ENCODE peak calls at places on chromosomes 11 and 22, in seven cellular contexts. X is K562, V is GM12878, P is SK-N-SH, R is HepG2, Y is endothelial cell of umbilical vein, M is H1. E is an unnamed sample.
A peak's percentile ranks its signal among the peaks of the same experiment; 100 is the strongest.

GRCh38 chr22:43996170-43996980 is 27.7 kb upstream of the PARVB start:
- DNase-seq in X (no peak), P (no peak), R (no peak), M (no peak), Y (peak; percentile 39), V (peak; percentile 30), E (no peak)

GRCh38 chr11:5726351-5726750 is 9.9 kb upstream of the OR56B1 start:
- DNase-seq in Y (no peak), P (no peak), X (no peak), R (no peak), M (no peak), V (no peak), E (no peak)

GRCh38 chr11:122659676-122660571 is 4.4 kb downstream of the UBASH3B start:
- DNase-seq in P (no peak), R (no peak), X (no peak), V (no peak), Y (no peak), M (no peak), E (no peak)

GRCh38 chr11:85589373-85589772 is 37.8 kb downstream of the DLG2 start:
- DNase-seq in Y (no peak), R (no peak), M (no peak), P (no peak), X (no peak), V (no peak), E (no peak)

GRCh38 chr11:61828629-61829407 is 718 bp downstream of the FADS2 start:
- DNase-seq in P (peak; percentile 82), Y (peak; percentile 59), M (peak; percentile 73), V (no peak), X (no peak), R (no peak), E (no peak)

GRCh38 chr22:38843716-38844660 is at the start of gene NPTXR:
- DNase-seq in Y (peak; percentile 16), X (peak; percentile 83), M (peak; percentile 71), V (no peak), R (peak; percentile 30), P (peak; percentile 90), E (no peak)

GRCh38 chr11:70141490-70142014 is 61.5 kb upstream of the FADD start:
- DNase-seq in Y (no peak), R (no peak), V (no peak), X (no peak), M (no peak), P (no peak), E (no peak)

GRCh38 chr22:38240734-38241252 is 32.0 kb downstream of the TMEM184B start:
- DNase-seq in P (no peak), R (no peak), Y (peak; percentile 94), M (peak; percentile 72), X (peak; percentile 22), V (no peak), E (peak; percentile 69)

GRCh38 chr11:76793834-76794291 is 10.7 kb downstream of the TSKU start:
- DNase-seq in Y (no peak), M (peak; percentile 41), P (no peak), R (no peak), V (no peak), X (no peak), E (no peak)

GRCh38 chr11:7559404-7560283 is 45.8 kb downstream of the PPFIBP2 start:
- DNase-seq in V (peak; percentile 30), X (no peak), M (no peak), Y (no peak), P (no peak), R (no peak), E (no peak)

GRCh38 chr11:32259641-32260081 is 168.8 kb downstream of the RCN1 start:
- DNase-seq in M (no peak), Y (no peak), R (no peak), V (peak; percentile 62), X (no peak), P (no peak), E (no peak)

GRCh38 chr22:42991010-42991651 is 23.8 kb downstream of the PACSIN2 start:
- DNase-seq in P (no peak), V (no peak), Y (no peak), R (no peak), M (no peak), X (no peak), E (no peak)

GRCh38 chr11:121246021-121246768 is 46.4 kb upstream of the SC5D start:
- DNase-seq in M (no peak), P (no peak), V (no peak), X (peak; percentile 26), Y (no peak), R (no peak), E (no peak)

GRCh38 chr11:66467034-66467659 is 442 bp downstream of the PELI3 start:
- DNase-seq in R (no peak), X (no peak), M (no peak), P (no peak), Y (peak; percentile 19), V (no peak), E (no peak)

GRCh38 chr11:2173150-2173693 is 1.6 kb upstream of the TH start:
- DNase-seq in M (peak; percentile 79), P (no peak), V (no peak), Y (no peak), R (no peak), X (no peak), E (no peak)

GRCh38 chr11:129382583-129382982 is 6.9 kb downstream of the BARX2 start:
- DNase-seq in M (no peak), V (no peak), X (no peak), R (no peak), Y (no peak), P (no peak), E (no peak)

GRCh38 chr11:134032501-134033091 is 36.3 kb upstream of the JAM3 start:
- DNase-seq in V (no peak), X (no peak), M (no peak), Y (no peak), P (no peak), R (no peak), E (no peak)

GRCh38 chr22:41508770-41509170 is 35.5 kb downstream of the POLR3H start:
- DNase-seq in M (no peak), V (no peak), Y (no peak), R (no peak), P (no peak), X (no peak), E (no peak)

GRCh38 chr11:113603277-113604059 is 102.6 kb downstream of the TMPRSS5 start:
- DNase-seq in X (no peak), Y (peak; percentile 18), V (no peak), R (no peak), P (no peak), M (no peak), E (no peak)

GRCh38 chr11:133522344-133522743 is 10.0 kb downstream of the OPCML start:
- DNase-seq in M (no peak), V (no peak), P (no peak), R (no peak), Y (no peak), X (no peak), E (no peak)

GRCh38 chr11:61120865-61121831 is 18.9 kb downstream of the CD5 start:
- DNase-seq in M (no peak), P (peak; percentile 85), R (no peak), X (no peak), Y (no peak), V (no peak), E (no peak)

GRCh38 chr22:39290724-39291161 is 28.7 kb downstream of the RPL3 start:
- DNase-seq in R (peak; percentile 56), X (no peak), P (no peak), V (no peak), Y (peak; percentile 64), M (no peak), E (no peak)

GRCh38 chr11:101211407-101211975 is 81.9 kb upstream of the PGR start:
- DNase-seq in M (no peak), V (no peak), X (no peak), P (no peak), R (no peak), Y (no peak), E (no peak)

DNA sequence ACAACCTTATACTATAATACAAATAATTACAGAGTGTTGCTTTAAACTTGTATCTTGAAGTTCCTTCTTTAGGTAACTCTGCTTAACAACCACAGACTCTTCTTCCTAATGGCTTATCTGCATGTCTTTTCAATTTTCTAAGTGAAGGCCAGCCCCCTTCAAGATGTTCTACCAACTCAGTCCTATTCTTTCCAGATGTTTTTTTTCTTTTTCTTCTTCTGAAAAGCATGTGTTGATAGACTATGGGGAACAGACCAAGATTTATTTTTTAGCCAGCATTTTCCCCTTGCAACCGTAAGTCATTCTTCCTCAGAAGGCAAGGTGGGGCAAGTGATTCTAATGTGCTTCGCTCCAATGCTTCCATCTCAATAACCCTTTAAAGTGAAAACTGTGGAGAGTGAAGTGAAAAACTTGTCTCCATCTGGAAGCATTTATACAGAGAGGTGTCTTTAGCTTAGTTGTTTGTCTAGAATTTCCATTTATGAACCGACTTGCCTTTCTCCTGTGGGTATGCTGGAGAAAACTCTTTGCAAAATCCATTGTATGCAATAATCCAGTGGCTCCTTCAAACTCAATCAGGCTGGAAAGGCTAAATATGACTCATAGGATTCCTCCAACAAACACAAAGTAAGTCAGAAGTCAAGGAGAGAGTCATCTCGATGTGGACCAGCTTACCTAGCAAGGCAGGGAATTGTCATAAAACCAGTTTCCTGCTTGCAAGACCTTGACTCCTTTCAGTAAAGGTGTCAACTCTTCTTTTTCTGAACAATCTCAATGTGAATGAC is 83.8 kb downstream of the MAML2 start:
- DNase-seq in M (no peak), Y (peak; percentile 49), V (no peak), P (no peak), X (no peak), R (no peak), E (no peak)
- TF ChIP-seq MAX in M (no peak), Y (no peak), V (no peak), P (no peak), X (no peak), R (no peak), E (no peak)

DNA sequence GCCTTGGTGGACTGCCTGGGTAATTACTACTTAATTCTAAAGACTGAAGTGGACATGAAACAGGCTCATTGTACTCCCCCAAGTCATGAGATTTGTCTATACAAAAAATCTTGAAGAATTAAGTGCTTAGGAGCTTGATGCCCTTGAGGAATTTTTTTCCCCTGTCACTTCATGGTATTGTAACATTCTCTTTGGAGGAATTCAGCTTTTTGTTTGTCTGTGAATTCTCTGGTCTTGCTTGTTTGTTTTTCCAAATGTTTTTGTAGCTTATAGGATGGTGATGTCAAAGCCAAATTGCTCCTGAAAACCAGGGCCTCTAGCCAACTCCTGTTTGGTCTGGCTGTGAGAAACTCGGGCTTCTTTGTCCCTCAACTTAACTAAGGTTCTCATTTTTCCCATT is 66.8 kb downstream of the AMOTL1 start:
- DNase-seq in M (no peak), X (no peak), P (no peak), Y (peak; percentile 32), R (no peak), V (no peak), E (no peak)
- H3K36me3 ChIP-seq in M (peaks cover 12% of the 10 kb centered on the region), X (peaks cover 64% of the 10 kb centered on the region), P (peaks cover 69% of the 10 kb centered on the region), Y (peaks cover 13% of the 10 kb centered on the region), R (no peaks in the 10 kb centered on the region), V (no peaks in the 10 kb centered on the region), E (no peaks in the 10 kb centered on the region)

GRCh38 chr11:125164091-125164421 is 495 bp upstream of the PKNOX2 start:
- DNase-seq in X (no peak), P (no peak), V (no peak), R (no peak), Y (no peak), M (no peak), E (no peak)
- TF ChIP-seq MAX in X (no peak), P (no peak), V (no peak), R (no peak), Y (no peak), M (no peak), E (no peak)

DNA sequence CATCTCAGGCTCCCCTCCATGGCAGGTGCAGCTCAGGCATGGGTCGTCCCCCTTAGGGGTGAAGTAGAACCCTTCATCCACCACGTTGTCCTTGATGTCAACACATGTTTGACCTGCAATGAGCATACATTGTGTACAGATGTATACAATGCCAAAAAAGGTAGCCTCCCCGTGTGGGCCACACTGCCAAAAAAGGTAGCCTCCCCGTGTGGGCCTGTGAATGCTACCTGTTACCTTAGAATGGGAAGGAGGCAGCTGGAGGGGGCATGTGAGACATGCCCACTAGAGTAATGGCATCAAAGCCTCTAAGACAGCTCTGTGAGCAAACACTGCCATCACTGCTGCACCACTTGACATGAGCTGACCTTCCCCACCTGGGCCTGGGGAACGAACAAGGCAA is 73.7 kb downstream of the DGCR2 start:
- DNase-seq in P (no peak), X (no peak), R (no peak), V (no peak), Y (no peak), M (no peak), E (no peak)
- H3K36me3 ChIP-seq in P (peaks cover 56% of the 10 kb centered on the region), X (peaks cover 91% of the 10 kb centered on the region), R (peaks cover 36% of the 10 kb centered on the region), V (peaks cover 22% of the 10 kb centered on the region), Y (peaks cover 39% of the 10 kb centered on the region), M (peaks cover 54% of the 10 kb centered on the region), E (peaks cover 14% of the 10 kb centered on the region)